ENCODE peak calls at places on chromosomes 6 and 20, in nine cellular contexts. Y, I, R, U, L, G, M, D and Z are unnamed samples.

GRCh38 chr6:32118782-32119628 is 9.0 kb downstream of the ATF6B start:
- DNase-seq in L (peak), Y (peak), R (peak), D (peak), U (peak), M (peak), I (peak), G (peak), Z (peak)

GRCh38 chr6:73657201-73657600 is 3.4 kb upstream of the SLC17A5 start:
- DNase-seq in U (no peak), M (no peak), R (no peak), D (no peak), G (peak), Y (no peak), L (no peak), I (no peak), Z (no peak)

GRCh38 chr20:53865905-53866786 is 204.2 kb downstream of the BCAS1 start:
- DNase-seq in U (no peak), G (no peak), R (no peak), Y (peak), M (no peak), I (no peak), L (no peak), D (peak), Z (no peak)

GRCh38 chr20:25553819-25554296 is 31.5 kb downstream of the NINL start:
- DNase-seq in I (no peak), M (no peak), L (no peak), D (peak), G (no peak), R (no peak), U (no peak), Y (peak), Z (peak)

GRCh38 chr20:36275011-36275410 is 31.1 kb upstream of the DLGAP4 start:
- DNase-seq in R (no peak), I (no peak), G (no peak), M (no peak), L (no peak), Y (no peak), U (no peak), D (no peak), Z (no peak)

GRCh38 chr6:41740366-41741162 is 5.2 kb upstream of the TFEB start:
- DNase-seq in R (no peak), I (no peak), M (no peak), G (no peak), L (no peak), Y (no peak), U (peak), D (no peak), Z (no peak)

GRCh38 chr6:144601221-144601620 is 316.1 kb downstream of the UTRN start:
- DNase-seq in Y (peak), L (no peak), M (no peak), U (no peak), D (no peak), R (no peak), I (no peak), G (no peak), Z (no peak)

GRCh38 chr20:47455133-47456040 is 46.3 kb upstream of the NCOA3 start:
- DNase-seq in Y (no peak), L (no peak), M (no peak), U (no peak), G (no peak), D (no peak), I (no peak), R (no peak), Z (no peak)

GRCh38 chr20:370151-370600 is 10.4 kb upstream of the TRIB3 start:
- DNase-seq in G (no peak), M (no peak), U (no peak), L (no peak), R (no peak), D (no peak), I (no peak), Y (no peak), Z (no peak)

GRCh38 chr6:125066964-125067363 is 86.6 kb upstream of the TPD52L1 start:
- DNase-seq in M (peak), R (no peak), U (no peak), D (no peak), Y (no peak), G (no peak), I (peak), L (no peak), Z (no peak)

GRCh38 chr6:2190661-2191389 is 54.6 kb downstream of the GMDS start:
- DNase-seq in U (no peak), M (no peak), R (no peak), G (no peak), I (no peak), D (no peak), Y (no peak), L (no peak), Z (no peak)

GRCh38 chr6:43277643-43278523 is 20.2 kb upstream of the SLC22A7 start:
- DNase-seq in U (no peak), Y (peak), G (no peak), R (no peak), M (no peak), I (no peak), D (no peak), L (no peak), Z (no peak)

GRCh38 chr20:419556-420168 is 11.6 kb downstream of the RBCK1 start:
- DNase-seq in Y (no peak), M (no peak), R (no peak), L (peak), D (no peak), U (no peak), G (no peak), I (no peak), Z (no peak)

GRCh38 chr20:57435498-57436222 is 44.5 kb downstream of the RBM38 start:
- DNase-seq in D (peak), R (peak), L (peak), M (no peak), U (peak), I (peak), G (no peak), Y (no peak), Z (peak)

GRCh38 chr20:44901972-44902371 is 7.9 kb upstream of the PABPC1L start:
- DNase-seq in Y (peak), G (no peak), R (no peak), D (no peak), I (no peak), M (no peak), L (no peak), U (no peak), Z (no peak)

GRCh38 chr6:154471609-154472362 is 38.7 kb downstream of the CNKSR3 start:
- DNase-seq in M (no peak), D (no peak), G (no peak), U (no peak), Y (no peak), I (no peak), R (no peak), L (peak), Z (peak)

GRCh38 chr6:43829470-43829869 is 59.5 kb downstream of the VEGFA start:
- DNase-seq in Y (no peak), I (no peak), G (no peak), L (no peak), M (no peak), U (no peak), R (no peak), D (no peak), Z (no peak)

GRCh38 chr6:138205437-138206094 is 12.7 kb downstream of the PBOV1 start:
- DNase-seq in Y (no peak), I (no peak), R (no peak), D (no peak), M (no peak), L (no peak), G (no peak), U (no peak), Z (no peak)

GRCh38 chr6:129567374-129567773 is 142.6 kb downstream of the ARHGAP18 start:
- DNase-seq in Y (no peak), D (peak), G (no peak), R (no peak), U (no peak), I (no peak), L (peak), M (no peak), Z (peak)

GRCh38 chr6:43383021-43383667 is 13.7 kb upstream of the ZNF318 start:
- DNase-seq in U (no peak), L (no peak), G (no peak), R (no peak), M (no peak), I (no peak), Y (peak), D (no peak), Z (no peak)

GRCh38 chr6:52975580-52975979 is 19.5 kb downstream of the GSTA4 start:
- DNase-seq in M (no peak), Y (peak), I (no peak), R (no peak), D (no peak), U (no peak), L (no peak), G (no peak), Z (no peak)

GRCh38 chr6:132527791-132528190 is 10.3 kb upstream of the TAAR9 start:
- DNase-seq in U (no peak), G (no peak), L (no peak), Y (peak), I (no peak), D (no peak), R (no peak), M (no peak), Z (no peak)

GRCh38 chr6:134002821-134003220 is 49.6 kb downstream of the SLC2A12 start:
- DNase-seq in G (no peak), D (peak), I (no peak), R (no peak), M (no peak), U (no peak), Y (no peak), L (no peak), Z (no peak)